ENCODE peak calls at places on chromosome 20, in six cellular contexts. L is central memory CD4-positive, alpha-beta T cell; S is T-helper 17 cell; Y is memory B cell; R is T-helper 2 cell; T is cardiac fibroblast. Z is an unnamed sample.

GRCh38 chr20:24948939-24949679 is at the start of gene CST7:
- DNase-seq in R (peak; percentile 98), S (peak; percentile 32), Y (no peak), L (peak; percentile 87), T (peak; percentile 2), Z (no peak)

GRCh38 chr20:49288784-49289696 is 11.2 kb upstream of the ZNFX1 start:
- DNase-seq in Y (no peak), R (no peak), S (no peak), L (no peak), T (no peak), Z (peak; percentile 68)

GRCh38 chr20:57774951-57775350 is 65.1 kb upstream of the PMEPA1 start:
- DNase-seq in Y (no peak), R (no peak), S (no peak), T (no peak), L (no peak), Z (peak; percentile 9)

GRCh38 chr20:1392443-1392692 is 486 bp downstream of the FKBP1A start:
- DNase-seq in R (no peak), Y (no peak), L (no peak), S (no peak), T (no peak), Z (no peak)

GRCh38 chr20:54126809-54127655 is 46.8 kb downstream of the CYP24A1 start:
- DNase-seq in T (no peak), L (no peak), S (no peak), Y (no peak), R (no peak), Z (peak; percentile 30)

GRCh38 chr20:1934578-1935573 is 39.7 kb downstream of the SIRPA start:
- DNase-seq in Y (no peak), L (no peak), T (peak; percentile 98), S (no peak), R (no peak), Z (peak; percentile 98)

GRCh38 chr20:62910217-62910766 is 16.0 kb downstream of the DIDO1 start:
- DNase-seq in L (no peak), Y (no peak), S (no peak), T (no peak), R (no peak), Z (no peak)

GRCh38 chr20:3808544-3808943 is 11.8 kb upstream of the AP5S1 start:
- DNase-seq in Y (no peak), L (no peak), T (no peak), R (no peak), S (no peak), Z (no peak)

GRCh38 chr20:58852559-58853271 is at the start of gene GNAS:
- DNase-seq in L (peak; percentile 26), Y (no peak), S (peak; percentile 44), T (peak; percentile 75), R (peak; percentile 64), Z (peak; percentile 73)

Z was measured in epithelial cell of esophagus.